ENCODE peak calls at places on chromosomes 13 and 19, in five cellular contexts. X is lower lobe of right lung, G is transverse colon, I is neural progenitor cell, Z is fibroblast of lung. U is an unnamed sample.

GRCh38 chr19:58514564-58515020 is 2.8 kb upstream of the SLC27A5 start:
- DNase-seq in X (no peak), G (no peak), I (no peak), Z (no peak), U (no peak)

GRCh38 chr19:58338825-58339558 is 12.2 kb downstream of the ZSCAN22 start:
- DNase-seq in X (peak; percentile 28), G (no peak), I (peak; percentile 55), Z (no peak), U (no peak)

GRCh38 chr19:3121396-3121795 is 14.4 kb upstream of the GNA15 start:
- DNase-seq in X (no peak), G (no peak), I (no peak), Z (no peak), U (no peak)

GRCh38 chr19:55623130-55623868 is 1.1 kb downstream of the ZNF784 start:
- DNase-seq in X (no peak), G (no peak), I (no peak), Z (no peak), U (no peak)

GRCh38 chr13:48144413-48145035 is 49.6 kb upstream of the MED4 start:
- DNase-seq in X (peak; percentile 63), G (peak; percentile 14), I (no peak), Z (peak; percentile 44), U (no peak)

GRCh38 chr19:19662866-19663291 is 597 bp downstream of the ATP13A1 start:
- DNase-seq in X (no peak), G (no peak), I (no peak), Z (no peak), U (no peak)

GRCh38 chr13:109874444-109874920 is 88.1 kb upstream of the IRS2 start:
- DNase-seq in X (no peak), G (no peak), I (no peak), Z (no peak), U (no peak)

GRCh38 chr19:19256072-19256969 is 16.8 kb downstream of the TM6SF2 start:
- DNase-seq in X (no peak), G (no peak), I (peak; percentile 32), Z (no peak), U (no peak)

GRCh38 chr19:6116749-6117430 is 6.6 kb upstream of the RFX2 start:
- DNase-seq in X (no peak), G (no peak), I (no peak), Z (no peak), U (no peak)

DNA sequence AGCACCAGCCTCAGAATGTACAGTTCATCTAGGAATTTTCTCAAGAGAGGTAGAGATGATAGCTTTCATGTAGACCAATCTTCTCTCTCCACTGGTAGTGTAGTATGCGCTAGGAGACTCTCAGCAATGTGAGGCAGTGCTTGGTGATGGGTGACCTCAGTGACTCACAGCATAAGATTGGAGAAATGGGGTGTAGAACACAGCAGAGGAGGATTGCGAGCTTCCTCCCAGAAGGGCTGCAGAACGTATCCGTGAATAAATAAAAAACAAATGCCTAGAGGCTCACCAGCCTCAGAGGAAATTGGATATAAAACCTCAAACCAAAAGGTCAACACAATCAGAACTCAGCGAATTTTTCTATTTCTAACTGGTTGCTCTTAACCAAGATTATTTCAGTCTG is 182.9 kb upstream of the RXFP2 start:
- DNase-seq in X (no peak), G (no peak), I (no peak), Z (no peak), U (no peak)
- H3K27ac ChIP-seq in X (no peak overlapping the region), G (no peak overlapping the region), I (no peak overlapping the region), Z (no peak overlapping the region), U (no peak overlapping the region)

GRCh38 chr19:15634105-15634504 is 6.6 kb upstream of the CYP4F3 start:
- DNase-seq in X (no peak), G (no peak), I (no peak), Z (no peak), U (no peak)

GRCh38 chr19:15633122-15633521 is 7.6 kb upstream of the CYP4F3 start:
- DNase-seq in X (no peak), G (no peak), I (no peak), Z (no peak), U (no peak)

GRCh38 chr19:15629003-15629880 is 11.5 kb upstream of the CYP4F3 start:
- DNase-seq in X (peak; percentile 87), G (peak; percentile 92), I (peak; percentile 5), Z (peak; percentile 35), U (peak; percentile 2)

GRCh38 chr19:15635016-15635805 is 5.5 kb upstream of the CYP4F3 start:
- DNase-seq in X (no peak), G (no peak), I (no peak), Z (no peak), U (no peak)

DNA sequence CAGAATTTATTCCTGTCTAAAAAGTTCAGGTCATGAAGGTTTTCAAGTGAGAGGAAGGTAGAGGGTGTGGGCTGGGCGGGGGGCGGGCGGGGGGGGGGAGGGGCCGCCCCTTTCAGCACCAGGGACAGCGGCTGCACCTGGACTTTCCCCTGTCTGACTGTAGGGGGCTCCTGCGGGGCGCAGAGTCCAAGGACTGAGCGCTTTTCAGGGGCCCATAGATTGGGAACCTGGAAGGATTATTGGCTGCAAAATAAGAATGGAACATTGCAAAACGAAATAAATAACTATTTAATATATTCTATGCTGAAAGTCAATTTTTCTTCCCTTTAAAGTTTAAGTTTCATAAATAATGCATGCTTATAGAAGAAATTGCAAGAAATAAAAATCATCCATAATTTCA is 8.9 kb upstream of the CYP4F3 start:
- DNase-seq in X (no peak), G (peak; percentile 26), I (peak; percentile 6), Z (no peak), U (no peak)
- TF ChIP-seq CTCF in X (peak; percentile 43), G (peak; percentile 26), I (peak; percentile 23), Z (peak; percentile 11), U (peak; percentile 31)

GRCh38 chr19:48735031-48735615 is 5.3 kb downstream of the RASIP1 start:
- DNase-seq in X (peak; percentile 57), G (peak; percentile 49), I (peak; percentile 89), Z (no peak), U (no peak)
- H3K27ac ChIP-seq in X (no peak overlapping the region), G (no peak overlapping the region), I (no peak overlapping the region), Z (no peak overlapping the region), U (no peak overlapping the region)

DNA sequence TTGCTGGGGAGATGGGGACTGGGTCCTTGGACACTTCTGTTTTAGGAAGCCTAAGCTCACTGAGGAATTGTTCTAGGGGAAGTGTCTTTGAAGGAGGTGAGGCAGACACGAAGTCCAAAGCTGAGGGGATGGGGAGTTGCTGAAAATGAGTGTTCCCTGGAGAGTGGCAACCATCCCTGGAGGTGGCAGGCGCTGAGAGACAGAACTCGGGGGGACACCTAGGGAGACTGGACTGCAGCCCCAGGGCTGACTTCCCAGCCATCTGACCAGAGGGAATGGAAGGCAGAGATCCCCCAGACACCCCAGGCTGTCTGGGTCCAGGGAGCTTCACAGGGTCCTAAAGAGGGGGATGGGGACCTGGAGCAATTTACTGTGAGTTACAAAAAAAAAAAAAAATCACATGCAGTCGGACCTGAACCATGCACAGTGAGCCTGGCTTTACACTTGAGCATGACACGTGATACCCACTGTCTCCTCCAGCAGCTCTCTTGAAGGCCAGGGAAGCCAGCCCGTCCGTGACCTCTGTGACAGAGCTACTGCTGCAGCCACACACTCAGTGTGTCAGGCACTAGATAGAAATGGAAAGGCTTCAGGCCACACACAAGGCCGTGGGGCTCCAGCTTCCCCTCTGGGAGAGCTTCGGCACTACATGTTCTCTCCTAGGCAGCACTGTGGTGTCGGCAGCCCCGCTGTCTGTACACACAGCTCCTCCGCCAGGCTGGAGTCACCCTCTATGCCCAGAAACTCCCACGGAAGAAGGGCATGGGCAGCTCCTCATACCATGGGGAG is 77.1 kb upstream of the KCTD15 start:
- DNase-seq in X (no peak), G (no peak), I (no peak), Z (no peak), U (no peak)
- TF ChIP-seq CTCF in X (no peak), G (no peak), I (no peak), Z (no peak), U (no peak)

DNA sequence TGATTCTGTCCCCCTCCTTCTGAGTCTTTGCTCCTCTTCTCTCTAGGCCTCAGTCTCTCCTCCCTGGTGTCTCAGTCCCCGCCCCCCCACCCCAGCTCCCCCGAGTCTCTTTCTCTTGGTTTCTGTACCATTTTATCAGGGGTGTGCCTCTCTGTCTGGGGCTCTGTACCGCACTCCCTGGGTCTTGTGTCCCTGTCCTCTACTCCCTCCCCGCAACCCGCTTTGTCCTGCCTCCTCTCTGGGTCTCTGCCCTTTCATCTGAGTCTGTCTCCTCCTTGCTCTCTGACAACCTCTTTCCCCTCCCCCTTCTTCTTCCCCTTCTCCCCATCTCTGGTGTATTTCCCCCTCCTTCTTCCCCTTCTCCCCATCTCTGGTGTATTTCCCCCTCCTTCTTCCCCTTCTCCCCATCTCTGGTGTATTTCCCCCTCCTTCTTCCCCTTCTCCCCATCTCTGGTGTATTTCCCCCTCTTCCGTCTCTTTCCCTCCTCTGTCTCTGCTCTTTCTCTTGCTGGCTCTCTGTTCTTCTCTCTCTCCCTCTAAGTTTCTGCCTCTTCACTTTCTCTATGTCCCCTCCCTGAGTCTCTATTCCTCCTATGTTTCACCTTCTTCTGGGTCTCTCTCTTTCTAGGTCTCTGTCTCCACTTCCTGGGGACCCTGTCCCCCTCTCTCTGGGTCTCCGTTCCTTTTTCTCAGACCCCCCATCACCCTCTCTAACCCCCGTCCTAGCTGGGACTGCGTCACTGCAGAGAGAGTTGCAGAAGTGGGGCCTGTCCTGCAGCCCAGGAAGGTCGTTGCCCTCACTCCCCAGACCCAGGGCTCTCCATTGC is 2.2 kb upstream of the KCNC3 start:
- DNase-seq in X (peak; percentile 45), G (no peak), I (peak; percentile 64), Z (no peak), U (no peak)
- H3K27ac ChIP-seq in X (peak overlapping the region; percentile 82), G (peak overlapping the region; percentile 33), I (no peak overlapping the region), Z (no peak overlapping the region), U (no peak overlapping the region)

GRCh38 chr19:17615889-17616685 is 60.6 kb downstream of the COLGALT1 start:
- DNase-seq in X (no peak), G (no peak), I (peak; percentile 30), Z (no peak), U (no peak)

GRCh38 chr19:17616961-17617806 is 61.7 kb downstream of the COLGALT1 start:
- DNase-seq in X (no peak), G (no peak), I (peak; percentile 66), Z (no peak), U (no peak)

GRCh38 chr19:17617807-17618192 is 62.4 kb downstream of the COLGALT1 start:
- DNase-seq in X (no peak), G (no peak), I (no peak), Z (no peak), U (no peak)

GRCh38 chr19:17618281-17618903 is 62.9 kb downstream of the COLGALT1 start:
- DNase-seq in X (no peak), G (no peak), I (no peak), Z (no peak), U (no peak)

DNA sequence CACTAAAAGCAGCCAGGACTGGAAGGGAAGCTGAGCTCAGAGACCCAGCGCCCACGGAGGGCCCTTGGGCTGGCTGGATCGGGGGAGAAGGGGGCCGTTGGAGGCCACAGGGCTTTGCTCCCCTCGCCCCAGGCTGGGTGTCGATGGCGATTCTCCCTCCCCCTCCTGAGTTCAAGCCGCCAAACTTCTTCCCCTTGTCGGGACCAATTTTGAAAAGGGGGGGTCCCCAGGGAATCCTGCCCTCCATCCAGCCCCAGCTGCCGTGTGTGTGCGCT is 61.2 kb downstream of the COLGALT1 start:
- DNase-seq in X (no peak), G (no peak), I (no peak), Z (no peak), U (no peak)
- TF ChIP-seq CTCF in X (no peak), G (no peak), I (no peak), Z (no peak), U (no peak)

U was measured in AG04450.